ENCODE peak calls at places on chromosomes 5 and 9, in five cellular contexts. E, L, R, G and T are unnamed samples.

GRCh38 chr5:72064801-72065570 is 42.3 kb upstream of the MAP1B start:
- DNase-seq in E (no peak), L (peak), R (no peak), G (no peak), T (no peak)

GRCh38 chr9:126411225-126411947 is 84.8 kb downstream of the MVB12B start:
- DNase-seq in E (no peak), L (no peak), R (no peak), G (no peak), T (no peak)

GRCh38 chr9:109912726-109913460 is 132.9 kb downstream of the PALM2AKAP2 start:
- DNase-seq in E (no peak), L (no peak), R (no peak), G (no peak), T (no peak)

GRCh38 chr9:92525306-92525705 is 10.5 kb downstream of the ECM2 start:
- DNase-seq in E (no peak), L (no peak), R (no peak), G (no peak), T (no peak)

GRCh38 chr9:130779153-130779855 is 55.8 kb upstream of the ABL1 start:
- DNase-seq in E (no peak), L (no peak), R (no peak), G (no peak), T (no peak)

GRCh38 chr9:63728287-63728686 is 1556.7 kb downstream of the FOXD4L5 start:
- DNase-seq in E (no peak), L (no peak), R (no peak), G (no peak), T (no peak)

GRCh38 chr5:132629230-132629944 is 28.6 kb upstream of the IL13 start:
- DNase-seq in E (no peak), L (no peak), R (no peak), G (no peak), T (no peak)

GRCh38 chr9:8718121-8718725 is 918.6 kb upstream of the DMAC1 start:
- DNase-seq in E (no peak), L (no peak), R (no peak), G (no peak), T (no peak)

GRCh38 chr9:135768516-135769218 is 66.7 kb downstream of the KCNT1 start:
- DNase-seq in E (no peak), L (no peak), R (no peak), G (no peak), T (no peak)

GRCh38 chr5:58773744-58774441 is 191.0 kb downstream of the RAB3C start:
- DNase-seq in E (no peak), L (no peak), R (no peak), G (peak), T (peak)

GRCh38 chr9:131382850-131383729 is 10.8 kb upstream of the PRRC2B start:
- DNase-seq in E (no peak), L (no peak), R (no peak), G (no peak), T (peak)

GRCh38 chr9:79617395-79617794 is 45.6 kb downstream of the TLE4 start:
- DNase-seq in E (no peak), L (no peak), R (no peak), G (no peak), T (no peak)

GRCh38 chr9:111400564-111400898 is 70.5 kb upstream of the OR2K2 start:
- DNase-seq in E (no peak), L (no peak), R (no peak), G (no peak), T (no peak)

GRCh38 chr9:126276056-126276728 is 50.4 kb upstream of the MVB12B start:
- DNase-seq in E (no peak), L (no peak), R (no peak), G (no peak), T (no peak)

GRCh38 chr9:32955655-32956478 is 45.6 kb downstream of the APTX start:
- DNase-seq in E (no peak), L (no peak), R (no peak), G (peak), T (no peak)

GRCh38 chr5:142866563-142867275 is 96.5 kb downstream of the ARHGAP26 start:
- DNase-seq in E (no peak), L (peak), R (peak), G (no peak), T (no peak)

GRCh38 chr9:137244486-137245449 is 3.7 kb downstream of the TUBB4B start:
- DNase-seq in E (no peak), L (no peak), R (no peak), G (no peak), T (no peak)

GRCh38 chr5:10367586-10367985 is 14.1 kb downstream of the MARCHF6 start:
- DNase-seq in E (no peak), L (no peak), R (no peak), G (no peak), T (no peak)

GRCh38 chr5:156432830-156433105 is 105.8 kb downstream of the SGCD start:
- DNase-seq in E (no peak), L (no peak), R (no peak), G (no peak), T (no peak)

GRCh38 chr5:57324159-57324558 is 150.3 kb downstream of the GPBP1 start:
- DNase-seq in E (no peak), L (no peak), R (no peak), G (no peak), T (no peak)

DNA sequence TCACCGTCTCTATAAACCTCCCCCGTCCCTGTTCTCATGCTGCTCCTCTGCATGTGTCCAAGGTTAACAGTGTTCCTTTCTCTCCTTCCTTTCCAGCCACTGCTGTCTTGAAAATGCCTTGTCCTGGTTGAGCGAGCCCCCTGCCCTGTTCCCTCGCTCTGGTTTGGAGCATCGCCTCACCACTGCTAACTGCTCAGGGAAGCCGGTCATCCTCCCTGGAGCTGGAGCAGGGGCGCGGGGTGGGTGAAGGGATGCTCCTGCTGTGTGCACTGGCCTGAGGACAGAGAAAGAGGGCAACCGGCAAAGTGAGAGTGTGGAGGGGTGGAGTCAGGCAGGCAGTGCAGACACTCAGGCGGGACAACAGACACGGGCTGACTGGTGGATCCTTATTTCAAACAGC is 19.4 kb downstream of the UBE2QL1 start:
- DNase-seq in E (no peak), L (no peak), R (no peak), G (no peak), T (no peak)
- TF ChIP-seq CTCF in E (no peak), L (no peak), R (no peak), G (no peak), T (no peak)

GRCh38 chr9:124394596-124394995 is 20.6 kb downstream of the PSMB7 start:
- DNase-seq in E (no peak), L (no peak), R (no peak), G (no peak), T (no peak)
- TF ChIP-seq CTCF in E (no peak), L (no peak), R (no peak), G (no peak), T (no peak)

GRCh38 chr9:93952784-93953491 is 2.2 kb downstream of the BARX1 start:
- DNase-seq in E (no peak), L (no peak), R (peak), G (peak), T (no peak)
- TF ChIP-seq CTCF in E (no peak), L (no peak), R (no peak), G (no peak), T (no peak)

DNA sequence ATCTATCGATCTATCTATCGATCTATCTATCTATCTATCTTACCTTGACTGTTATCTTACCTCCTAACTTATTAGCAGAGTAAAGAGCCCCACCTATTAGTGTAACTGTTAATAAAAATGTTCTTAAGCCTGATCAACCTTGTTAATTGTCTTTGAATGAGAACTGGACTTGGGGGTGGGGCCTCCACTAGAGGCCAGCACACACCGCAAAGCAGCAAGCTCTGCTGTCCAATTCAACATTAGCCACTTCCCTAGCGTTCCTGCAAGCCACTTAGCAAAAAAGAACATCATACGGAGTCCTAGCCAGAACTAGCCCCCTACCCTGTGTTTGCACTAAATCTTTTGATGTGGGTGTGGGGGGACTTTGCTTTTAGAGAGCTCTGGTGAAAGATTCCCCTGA is 515.8 kb downstream of the KDM4C start:
- DNase-seq in E (no peak), L (no peak), R (no peak), G (no peak), T (peak)
- TF ChIP-seq CTCF in E (no peak), L (no peak), R (no peak), G (peak), T (peak)